ENCODE peak calls at places on chromosome 12, in nine cellular contexts. T, K, E, U, Z, R, Y, F and X are unnamed samples.

GRCh38 chr12:38905480-38906351 is at the start of gene CPNE8:
- DNase-seq in K (peak; percentile 33), Z (peak; percentile 7), F (peak; percentile 79), T (peak; percentile 93), E (peak; percentile 78), Y (peak; percentile 68), R (no peak), U (peak; percentile 28), X (no peak)

GRCh38 chr12:122064034-122064777 is 14.3 kb upstream of the MLXIP start:
- DNase-seq in Z (peak; percentile 90), K (no peak), E (peak; percentile 79), T (peak; percentile 78), Y (peak; percentile 82), F (peak; percentile 99), R (peak; percentile 91), U (peak; percentile 40), X (peak; percentile 82)

GRCh38 chr12:13208533-13209278 is 12.2 kb downstream of the EMP1 start:
- DNase-seq in T (no peak), F (peak; percentile 46), Z (no peak), K (no peak), R (no peak), E (no peak), U (peak; percentile 6), Y (no peak), X (no peak)

GRCh38 chr12:102567031-102567985 is 86.9 kb upstream of the IGF1 start:
- DNase-seq in F (no peak), Y (peak; percentile 84), T (peak; percentile 67), Z (peak; percentile 42), E (no peak), U (no peak), K (no peak), R (peak; percentile 21), X (peak; percentile 29)

GRCh38 chr12:64995831-64996230 is 125.3 kb downstream of the WIF1 start:
- DNase-seq in F (peak; percentile 59), K (no peak), U (no peak), T (no peak), E (no peak), Z (peak; percentile 17), R (no peak), Y (no peak), X (no peak)

GRCh38 chr12:49672351-49673181 is 34.6 kb downstream of the FMNL3 start:
- DNase-seq in R (no peak), T (no peak), Y (no peak), F (no peak), Z (no peak), K (no peak), E (no peak), U (no peak), X (no peak)

GRCh38 chr12:130342842-130343241 is 5.2 kb downstream of the PIWIL1 start:
- DNase-seq in E (no peak), R (no peak), Z (no peak), K (no peak), F (no peak), Y (no peak), U (no peak), T (no peak), X (no peak)

GRCh38 chr12:6909421-6910145 is 4.8 kb upstream of the ENO2 start:
- DNase-seq in K (no peak), Z (no peak), U (no peak), E (no peak), R (no peak), F (no peak), Y (no peak), T (no peak), X (no peak)

GRCh38 chr12:65649126-65649525 is 175.2 kb upstream of the HMGA2 start:
- DNase-seq in E (peak; percentile 38), R (peak; percentile 92), Y (peak; percentile 100), Z (peak; percentile 26), T (peak; percentile 88), U (no peak), F (peak; percentile 100), K (no peak), X (peak; percentile 80)

GRCh38 chr12:115660211-115660805 is 617.2 kb downstream of the MED13L start:
- DNase-seq in F (no peak), U (no peak), K (no peak), Z (peak; percentile 2), R (peak; percentile 33), E (no peak), T (peak; percentile 48), Y (no peak), X (no peak)

GRCh38 chr12:12083688-12084087 is 12.9 kb downstream of the BCL2L14 start:
- DNase-seq in K (no peak), R (no peak), Z (no peak), E (no peak), U (no peak), T (no peak), Y (peak; percentile 33), F (no peak), X (no peak)

GRCh38 chr12:48388938-48389337 is 38.2 kb upstream of the ZNF641 start:
- DNase-seq in T (peak; percentile 37), K (no peak), Z (no peak), F (no peak), E (no peak), U (no peak), R (no peak), Y (peak; percentile 58), X (no peak)

GRCh38 chr12:11758838-11759509 is 109.5 kb downstream of the ETV6 start:
- DNase-seq in Z (no peak), K (no peak), R (no peak), E (no peak), Y (peak; percentile 36), F (no peak), T (no peak), U (no peak), X (no peak)

GRCh38 chr12:90801776-90802175 is 153.2 kb downstream of the CCER1 start:
- DNase-seq in U (no peak), T (peak; percentile 46), R (no peak), E (no peak), Y (peak; percentile 68), K (no peak), F (peak; percentile 76), Z (peak; percentile 26), X (no peak)

GRCh38 chr12:26803552-26803951 is 29.4 kb downstream of the ITPR2 start:
- DNase-seq in U (no peak), F (peak; percentile 34), Y (peak; percentile 80), Z (peak; percentile 44), R (no peak), E (no peak), K (no peak), T (peak; percentile 57), X (no peak)